ENCODE peak calls at places on chromosomes 11 and 22, in eight cellular contexts. M is activated CD8-positive, alpha-beta T cell treated with anti-CD3 and anti-CD28 coated beads for 36 hours; W is upper lobe of left lung; D is left cardiac atrium; J is T-cell; V is right cardiac atrium; U is body of pancreas; I is left lung. K is an unnamed sample.

GRCh38 chr22:43852605-43853327 is 9.5 kb downstream of the SULT4A1 start:
- ATAC-seq in W (no peak), M (no peak), I (no peak), V (no peak), J (no peak), U (no peak), D (no peak), K (no peak)

GRCh38 chr11:27757953-27758352 is 57.7 kb upstream of the BDNF start:
- ATAC-seq in J (no peak), U (no peak), V (no peak), D (no peak), I (no peak), M (no peak), W (no peak), K (no peak)

GRCh38 chr11:30653606-30654005 is 67.5 kb upstream of the MPPED2 start:
- ATAC-seq in D (no peak), I (no peak), U (no peak), J (no peak), V (no peak), M (no peak), W (no peak), K (no peak)

GRCh38 chr11:22780914-22781593 is 48.5 kb downstream of the SVIP start:
- ATAC-seq in I (no peak), J (no peak), D (no peak), M (peak), W (no peak), U (no peak), V (no peak), K (no peak)

GRCh38 chr11:78291754-78292108 is 103.0 kb downstream of the USP35 start:
- ATAC-seq in D (no peak), V (no peak), U (no peak), M (peak), I (no peak), J (peak), W (no peak), K (no peak)

GRCh38 chr11:61102667-61103491 is 590 bp downstream of the CD5 start:
- ATAC-seq in D (peak), U (no peak), V (peak), W (no peak), M (peak), I (no peak), J (peak), K (peak)

GRCh38 chr11:36077886-36078685 is 134.2 kb downstream of the LDLRAD3 start:
- ATAC-seq in M (no peak), V (no peak), J (no peak), U (no peak), D (no peak), I (no peak), W (no peak), K (no peak)

GRCh38 chr22:37740455-37741311 is 43.8 kb downstream of the TRIOBP start:
- ATAC-seq in W (no peak), J (no peak), D (peak), V (no peak), M (peak), I (no peak), U (no peak), K (no peak)

GRCh38 chr22:46582281-46582811 is 37.8 kb upstream of the GRAMD4 start:
- ATAC-seq in U (peak), W (no peak), D (no peak), M (no peak), V (no peak), I (peak), J (no peak), K (no peak)

GRCh38 chr11:28439403-28439802 is 331.2 kb downstream of the METTL15 start:
- ATAC-seq in D (no peak), W (no peak), U (no peak), I (no peak), V (no peak), J (no peak), M (no peak), K (no peak)

GRCh38 chr22:50672041-50672440 is 582 bp upstream of the SHANK3 start:
- ATAC-seq in D (peak), M (no peak), V (no peak), W (no peak), U (no peak), I (no peak), J (no peak), K (no peak)

GRCh38 chr11:128772814-128773213 is 78.9 kb downstream of the FLI1 start:
- ATAC-seq in V (peak), W (peak), M (peak), J (peak), D (peak), U (peak), I (peak), K (peak)

GRCh38 chr22:44620129-44620840 is 81.7 kb upstream of the PRR5 start:
- ATAC-seq in J (peak), W (peak), V (peak), M (peak), D (peak), U (peak), I (peak), K (peak)

GRCh38 chr22:40238425-40239344 is 61.0 kb downstream of the TNRC6B start:
- ATAC-seq in D (peak), J (no peak), V (peak), U (no peak), W (peak), M (no peak), I (peak), K (peak)

GRCh38 chr11:36775157-36775556 is 177.1 kb upstream of the RAG2 start:
- ATAC-seq in U (no peak), V (no peak), I (no peak), M (no peak), D (no peak), W (peak), J (no peak), K (no peak)

K was measured in esophagus mucosa.